ENCODE peak calls at places on chromosomes 5 and 9, in four cellular contexts. One of them, this sample, is unnamed.

GRCh38 chr5:34039398-34040157 is 3.4 kb downstream of the C1QTNF3 start:
- DNase-seq in GDM1: no peak
- DNase-seq in kidney: no peak
- DNase-seq in neural crest cell: no peak
- DNase-seq in this sample: no peak

GRCh38 chr9:105299190-105299854 is 54.9 kb downstream of the SLC44A1 start:
- DNase-seq in GDM1: peak
- DNase-seq in kidney: no peak
- DNase-seq in neural crest cell: no peak
- DNase-seq in this sample: no peak

GRCh38 chr9:89465726-89466308 is 32.1 kb downstream of the SEMA4D start:
- DNase-seq in GDM1: no peak
- DNase-seq in kidney: no peak
- DNase-seq in neural crest cell: no peak
- DNase-seq in this sample: no peak

GRCh38 chr9:13446261-13446660 is 166.8 kb upstream of the MPDZ start:
- DNase-seq in GDM1: no peak
- DNase-seq in kidney: no peak
- DNase-seq in neural crest cell: no peak
- DNase-seq in this sample: no peak

GRCh38 chr5:15499528-15500325 is at the start of gene FBXL7:
- DNase-seq in GDM1: no peak
- DNase-seq in kidney: peak
- DNase-seq in neural crest cell: peak
- DNase-seq in this sample: peak

GRCh38 chr9:84652496-84653081 is 16.9 kb upstream of the NTRK2 start:
- DNase-seq in GDM1: no peak
- DNase-seq in kidney: no peak
- DNase-seq in neural crest cell: no peak
- DNase-seq in this sample: no peak

GRCh38 chr9:69243116-69243515 is 69.0 kb downstream of the TJP2 start:
- DNase-seq in GDM1: no peak
- DNase-seq in kidney: no peak
- DNase-seq in neural crest cell: no peak
- DNase-seq in this sample: no peak

GRCh38 chr5:180866296-180866695 is 5.2 kb upstream of the ZFP62 start:
- DNase-seq in GDM1: no peak
- DNase-seq in kidney: no peak
- DNase-seq in neural crest cell: no peak
- DNase-seq in this sample: no peak

GRCh38 chr5:72951850-72952468 is 3.9 kb upstream of the FCHO2 start:
- DNase-seq in GDM1: no peak
- DNase-seq in kidney: no peak
- DNase-seq in neural crest cell: no peak
- DNase-seq in this sample: no peak

GRCh38 chr9:68991457-68991856 is 22.5 kb downstream of the PRKACG start:
- DNase-seq in GDM1: no peak
- DNase-seq in kidney: no peak
- DNase-seq in neural crest cell: no peak
- DNase-seq in this sample: no peak

GRCh38 chr9:89996717-89997116 is 391.9 kb downstream of the GADD45G start:
- DNase-seq in GDM1: no peak
- DNase-seq in kidney: no peak
- DNase-seq in neural crest cell: no peak
- DNase-seq in this sample: no peak

GRCh38 chr5:34652466-34652865 is 3.7 kb upstream of the RAI14 start:
- DNase-seq in GDM1: no peak
- DNase-seq in kidney: no peak
- DNase-seq in neural crest cell: no peak
- DNase-seq in this sample: no peak

GRCh38 chr5:125467222-125467621 is 720.8 kb upstream of the ZNF608 start:
- DNase-seq in GDM1: no peak
- DNase-seq in kidney: no peak
- DNase-seq in neural crest cell: no peak
- DNase-seq in this sample: no peak

GRCh38 chr9:27053369-27054057 is 48.0 kb upstream of the LRRC19 start:
- DNase-seq in GDM1: peak
- DNase-seq in kidney: no peak
- DNase-seq in neural crest cell: no peak
- DNase-seq in this sample: no peak

GRCh38 chr9:128101690-128102089 is 25.8 kb downstream of the PTGES2 start:
- DNase-seq in GDM1: no peak
- DNase-seq in kidney: peak
- DNase-seq in neural crest cell: no peak
- DNase-seq in this sample: no peak